ENCODE peak calls at places on chromosomes 3 and 15, in nine cellular contexts. I is hypothalamus, H is HCEC 1CT, V is fibroblast of mammary gland, Q is cerebellar cortex, B is endothelial cell, A is right lobe of liver, S is islet precursor cell, X is GM10248. D is an unnamed sample.
A peak's percentile ranks its signal among the peaks of the same experiment; 100 is the strongest.

GRCh38 chr15:46644493-46645481 is 1010.0 kb downstream of the SQOR start:
- DNase-seq in I (no peak), H (no peak), V (no peak), Q (no peak), B (no peak), A (no peak), S (no peak), X (no peak), D (no peak)

GRCh38 chr3:184308744-184309143 is 5.7 kb upstream of the EIF4G1 start:
- DNase-seq in I (no peak), H (no peak), V (no peak), Q (no peak), B (no peak), A (no peak), S (no peak), X (no peak), D (no peak)

GRCh38 chr3:142117052-142117451 is 32.3 kb downstream of the TFDP2 start:
- DNase-seq in I (no peak), H (peak; percentile 22), V (no peak), Q (no peak), B (no peak), A (no peak), S (no peak), X (no peak), D (no peak)

GRCh38 chr15:90286678-90287077 is 21.2 kb downstream of the NGRN start:
- DNase-seq in I (no peak), H (peak; percentile 39), V (peak; percentile 50), Q (peak; percentile 32), B (no peak), A (no peak), S (no peak), X (peak; percentile 47), D (peak; percentile 53)

GRCh38 chr3:10648181-10648580 is 142.8 kb upstream of the ATP2B2 start:
- DNase-seq in I (no peak), H (no peak), V (no peak), Q (no peak), B (no peak), A (no peak), S (no peak), X (no peak), D (no peak)

GRCh38 chr15:98658831-98659699 is 10.7 kb downstream of the IGF1R start:
- DNase-seq in I (no peak), H (peak; percentile 50), V (peak; percentile 59), Q (peak; percentile 80), B (peak; percentile 33), A (no peak), S (peak; percentile 68), X (peak; percentile 70), D (peak; percentile 60)

GRCh38 chr3:45524605-45525004 is 69.9 kb upstream of the LIMD1 start:
- DNase-seq in I (no peak), H (no peak), V (no peak), Q (no peak), B (no peak), A (no peak), S (no peak), X (no peak), D (no peak)

GRCh38 chr3:43704697-43705096 is 14.0 kb downstream of the ABHD5 start:
- DNase-seq in I (no peak), H (no peak), V (no peak), Q (no peak), B (no peak), A (no peak), S (no peak), X (no peak), D (no peak)

GRCh38 chr3:23807161-23808015 is 1.6 kb downstream of the UBE2E1 start:
- DNase-seq in I (no peak), H (peak; percentile 55), V (peak; percentile 47), Q (peak; percentile 59), B (no peak), A (no peak), S (no peak), X (peak; percentile 20), D (peak; percentile 60)

D was measured in RKO.